ENCODE peak calls at places on chromosome 10, in nine cellular contexts. U, F, S, V, P, Z, H, J and O are unnamed samples.

GRCh38 chr10:120646738-120647427 is 189.9 kb downstream of the PLPP4 start:
- DNase-seq in U (no peak), F (no peak), S (no peak), V (peak; percentile 2), P (no peak), Z (no peak), H (no peak), J (no peak), O (no peak)

GRCh38 chr10:130137077-130137448 is 872 bp downstream of the GLRX3 start:
- DNase-seq in U (no peak), F (peak; percentile 15), S (no peak), V (peak; percentile 74), P (no peak), Z (no peak), H (no peak), J (no peak), O (peak; percentile 30)

GRCh38 chr10:114874827-114875541 is 53.4 kb downstream of the FHIP2A start:
- DNase-seq in U (peak; percentile 81), F (peak; percentile 69), S (no peak), V (no peak), P (no peak), Z (peak; percentile 24), H (no peak), J (peak; percentile 75), O (no peak)

GRCh38 chr10:4656576-4657194 is 169.3 kb upstream of the AKR1E2 start:
- DNase-seq in U (peak; percentile 76), F (peak; percentile 75), S (no peak), V (peak; percentile 82), P (peak; percentile 61), Z (peak; percentile 28), H (no peak), J (no peak), O (peak; percentile 63)

GRCh38 chr10:88120075-88120474 is 256.6 kb downstream of the PTEN start:
- DNase-seq in U (no peak), F (no peak), S (no peak), V (no peak), P (no peak), Z (no peak), H (no peak), J (no peak), O (no peak)

GRCh38 chr10:70797840-70798239 is 12.7 kb upstream of the TBATA start:
- DNase-seq in U (no peak), F (no peak), S (no peak), V (no peak), P (no peak), Z (no peak), H (no peak), J (no peak), O (no peak)

GRCh38 chr10:77889277-77889903 is 37.2 kb downstream of the DLG5 start:
- DNase-seq in U (no peak), F (no peak), S (no peak), V (peak; percentile 98), P (no peak), Z (no peak), H (peak; percentile 15), J (peak; percentile 64), O (no peak)

GRCh38 chr10:102115775-102116174 is 4.4 kb downstream of the LDB1 start:
- DNase-seq in U (no peak), F (no peak), S (no peak), V (peak; percentile 24), P (no peak), Z (no peak), H (no peak), J (no peak), O (no peak)

GRCh38 chr10:91162050-91162494 is 58.4 kb upstream of the PCGF5 start:
- DNase-seq in U (no peak), F (peak; percentile 58), S (no peak), V (peak; percentile 74), P (no peak), Z (peak; percentile 23), H (no peak), J (no peak), O (peak; percentile 71)

GRCh38 chr10:2625094-2625493 is 442.3 kb upstream of the PFKP start:
- DNase-seq in U (no peak), F (no peak), S (no peak), V (no peak), P (no peak), Z (no peak), H (no peak), J (no peak), O (no peak)